ENCODE peak calls at places on chromosome 18, in six cellular contexts. N is endothelial cell of umbilical vein; Y is substantia nigra; Z is colonic mucosa; C is CD4-positive, alpha-beta T cell; V is effector memory CD4-positive, alpha-beta T cell. O is an unnamed sample.

GRCh38 chr18:67525328-67526110 is 9.0 kb upstream of the DSEL start:
- DNase-seq in Z (peak), C (no peak), N (peak), Y (no peak), V (no peak), O (no peak)

GRCh38 chr18:12455511-12455910 is 47.8 kb downstream of the PRELID3A start:
- DNase-seq in Z (no peak), V (no peak), N (no peak), Y (peak), C (no peak), O (peak)

GRCh38 chr18:48459471-48459870 is 50.3 kb upstream of the ZBTB7C start:
- DNase-seq in V (no peak), C (no peak), Y (no peak), Z (no peak), N (no peak), O (no peak)

GRCh38 chr18:25262920-25263319 is 89.0 kb downstream of the ZNF521 start:
- DNase-seq in N (no peak), Z (no peak), C (no peak), V (no peak), Y (no peak), O (no peak)

GRCh38 chr18:58859935-58860334 is 4.7 kb upstream of the ZNF532 start:
- DNase-seq in V (no peak), N (no peak), Y (no peak), C (no peak), Z (no peak), O (no peak)

GRCh38 chr18:57141208-57142129 is 5.4 kb upstream of the BOD1L2 start:
- DNase-seq in N (no peak), V (no peak), Y (no peak), C (no peak), Z (peak), O (no peak)

GRCh38 chr18:2898131-2898640 is 51.4 kb downstream of the EMILIN2 start:
- DNase-seq in C (no peak), N (no peak), V (no peak), Y (no peak), Z (no peak), O (no peak)

GRCh38 chr18:11162889-11163288 is 13.5 kb upstream of the PIEZO2 start:
- DNase-seq in V (no peak), Z (no peak), Y (no peak), N (no peak), C (no peak), O (no peak)

GRCh38 chr18:59484796-59485328 is 125.8 kb upstream of the LMAN1 start:
- DNase-seq in V (no peak), C (no peak), Y (no peak), Z (no peak), N (no peak), O (no peak)

GRCh38 chr18:31553800-31554199 is 37.9 kb upstream of the TTR start:
- DNase-seq in Z (no peak), C (no peak), N (no peak), Y (no peak), V (no peak), O (no peak)

DNA sequence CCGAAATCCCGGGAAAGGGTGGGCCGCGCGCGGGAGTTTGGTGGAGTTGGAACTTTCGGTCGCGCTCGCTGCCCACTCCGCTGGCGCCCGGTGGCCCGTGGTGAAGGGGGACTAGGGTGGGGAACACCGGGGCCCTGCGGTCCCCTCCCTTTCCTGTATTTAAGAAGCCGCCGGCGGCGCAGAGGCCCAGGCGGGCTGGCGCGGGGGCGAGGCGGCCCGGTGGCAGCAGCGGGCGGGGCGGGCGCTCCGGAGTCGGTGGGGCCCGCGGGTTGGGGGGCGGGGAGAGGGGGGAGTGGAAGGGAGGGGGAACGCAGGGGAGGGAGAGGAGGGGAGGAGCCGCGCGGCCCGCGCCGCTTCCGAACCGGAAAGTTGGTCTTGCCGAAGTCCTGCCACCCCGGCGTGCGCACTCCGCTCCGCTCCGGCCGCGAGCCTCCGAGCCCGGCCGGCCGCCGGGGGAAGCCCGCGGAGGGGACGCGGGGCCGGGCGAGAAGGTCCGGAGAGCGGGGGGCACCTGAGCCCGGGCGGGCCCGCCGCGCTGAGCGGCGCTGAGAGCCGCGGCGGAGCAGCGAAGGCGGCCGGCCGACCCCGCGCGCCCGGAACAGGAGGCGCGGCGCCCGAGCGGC is 449 bp upstream of the SALL3 start:
- DNase-seq in Y (no peak), N (no peak), V (no peak), Z (no peak), C (no peak), O (no peak)
- H3K27ac ChIP-seq in Y (no peak), N (no peak), V (no peak), Z (no peak), C (no peak), O (peak)

DNA sequence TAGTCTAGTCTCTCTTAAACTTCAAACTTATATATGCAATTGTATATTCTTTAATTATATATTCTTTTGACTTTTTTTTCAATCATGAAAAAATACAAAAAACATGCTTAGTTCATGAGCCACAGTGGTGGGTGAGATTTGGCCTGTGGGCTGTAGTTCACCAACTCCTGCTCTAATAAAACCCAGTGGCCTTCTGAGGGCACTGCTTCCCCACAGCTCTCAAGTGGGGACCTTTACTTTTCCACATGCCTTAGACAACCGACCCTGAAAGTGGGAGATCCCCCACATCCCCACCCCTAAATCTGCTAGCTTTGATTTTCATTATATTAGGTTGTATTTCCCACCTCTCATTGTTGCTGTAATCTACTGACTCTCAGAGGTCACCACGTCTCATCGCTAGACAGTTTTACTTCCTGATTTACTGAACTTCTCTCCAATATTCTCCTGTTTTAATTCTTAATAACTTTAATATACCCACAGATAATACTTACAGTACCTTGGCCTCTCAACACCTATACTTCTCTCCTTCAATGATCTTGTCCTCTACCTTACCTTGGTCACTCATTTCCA is 57.3 kb downstream of the ROCK1 start:
- DNase-seq in Y (no peak), C (no peak), N (no peak), V (no peak), Z (no peak), O (no peak)
- H3K27ac ChIP-seq in Y (no peak), C (no peak), N (no peak), V (no peak), Z (no peak), O (no peak)

GRCh38 chr18:46264255-46264654 is 160.1 kb downstream of the HAUS1 start:
- DNase-seq in Z (no peak), N (peak), Y (no peak), C (no peak), V (no peak), O (no peak)
- H3K27ac ChIP-seq in Z (no peak), N (no peak), Y (no peak), C (no peak), V (peak), O (peak)

DNA sequence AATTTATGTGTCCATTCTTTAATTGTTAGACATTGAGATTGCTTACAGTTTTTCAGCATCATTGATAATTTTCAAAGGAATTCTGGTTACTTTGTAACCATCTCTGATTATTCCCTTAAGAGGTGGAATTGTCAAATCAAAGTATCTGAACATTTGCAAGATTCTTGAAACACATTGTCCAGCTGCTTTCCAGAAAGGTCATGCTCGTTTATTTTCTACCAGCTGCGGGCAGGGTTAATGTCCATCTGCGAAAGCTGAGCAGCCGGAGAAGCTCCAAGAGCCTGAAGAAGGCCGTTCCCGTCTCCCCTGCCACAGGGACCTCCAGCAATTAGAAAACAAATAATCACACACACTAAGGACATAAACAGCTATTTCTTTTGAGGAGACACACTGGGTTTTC is 76.1 kb upstream of the TXNDC2 start:
- DNase-seq in N (no peak), C (no peak), V (no peak), Z (no peak), Y (no peak), O (no peak)
- H3K27ac ChIP-seq in N (no peak), C (no peak), V (no peak), Z (no peak), Y (peak), O (no peak)

GRCh38 chr18:5294618-5295230 is 802 bp downstream of the ZBTB14 start:
- DNase-seq in V (peak), C (peak), N (peak), Y (peak), Z (peak), O (peak)
- H3K27ac ChIP-seq in V (peak), C (peak), N (peak), Y (peak), Z (peak), O (peak)

DNA sequence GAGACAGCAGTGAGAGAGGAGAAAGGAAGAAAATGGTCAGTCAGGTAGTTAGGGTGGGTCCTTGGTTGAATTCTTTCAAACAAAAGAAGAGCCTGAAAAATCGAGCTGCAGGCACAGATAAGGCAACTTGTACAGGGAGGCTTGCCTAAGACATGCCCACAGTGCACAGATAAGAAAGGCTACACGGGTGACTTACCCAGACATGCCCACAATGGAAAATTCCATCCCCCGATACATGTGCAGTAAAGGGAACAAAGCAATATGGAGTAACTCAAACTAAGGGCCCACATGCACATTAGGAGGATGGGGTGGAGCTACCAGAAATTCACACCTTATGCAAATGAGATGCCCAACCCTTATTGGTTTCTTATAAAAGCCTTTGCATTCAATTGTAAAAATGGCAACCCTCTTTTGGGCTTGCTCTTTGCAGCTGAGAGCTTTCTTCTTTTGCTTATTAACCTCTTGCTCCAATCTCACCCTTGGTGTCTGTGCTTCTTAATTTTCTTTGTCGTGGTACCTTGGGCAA is 110.3 kb upstream of the RMP24 start:
- DNase-seq in V (no peak), Z (no peak), C (no peak), Y (no peak), N (no peak), O (no peak)
- H3K27ac ChIP-seq in V (no peak), Z (no peak), C (no peak), Y (no peak), N (no peak), O (no peak)

GRCh38 chr18:55337908-55338521 is 250.0 kb downstream of the TCF4 start:
- DNase-seq in C (no peak), Z (no peak), Y (peak), N (peak), V (no peak), O (peak)

GRCh38 chr18:55338955-55339662 is 248.9 kb downstream of the TCF4 start:
- DNase-seq in N (peak), V (no peak), Z (no peak), Y (no peak), C (no peak), O (no peak)

GRCh38 chr18:55337153-55337552 is 250.8 kb downstream of the TCF4 start:
- DNase-seq in Y (no peak), C (no peak), N (no peak), V (no peak), Z (no peak), O (no peak)

GRCh38 chr18:55340998-55341397 is 247.0 kb downstream of the TCF4 start:
- DNase-seq in V (no peak), Z (no peak), C (no peak), N (no peak), Y (no peak), O (no peak)

DNA sequence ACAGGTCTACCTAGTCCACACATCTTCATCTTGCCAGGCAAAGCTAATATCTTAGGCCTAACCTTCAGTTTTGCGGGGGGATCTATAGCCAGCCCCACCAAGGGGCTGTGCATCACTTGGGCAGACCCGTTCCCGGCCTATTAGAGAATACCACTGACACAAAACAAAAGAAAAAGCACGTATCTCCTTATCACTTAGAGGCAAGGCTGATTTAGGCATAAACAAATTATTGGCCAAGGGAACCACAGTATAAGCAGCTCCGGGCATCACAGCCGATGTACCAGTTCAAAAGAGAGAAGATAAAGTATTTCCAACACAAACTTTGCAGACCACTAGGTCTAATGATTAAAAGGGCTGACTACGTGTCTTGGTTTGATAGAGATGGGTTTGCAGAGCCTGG is 248.0 kb downstream of the TCF4 start:
- DNase-seq in Y (no peak), C (no peak), N (no peak), Z (no peak), V (no peak), O (no peak)
- H3K27ac ChIP-seq in Y (peak), C (no peak), N (peak), Z (no peak), V (no peak), O (no peak)

DNA sequence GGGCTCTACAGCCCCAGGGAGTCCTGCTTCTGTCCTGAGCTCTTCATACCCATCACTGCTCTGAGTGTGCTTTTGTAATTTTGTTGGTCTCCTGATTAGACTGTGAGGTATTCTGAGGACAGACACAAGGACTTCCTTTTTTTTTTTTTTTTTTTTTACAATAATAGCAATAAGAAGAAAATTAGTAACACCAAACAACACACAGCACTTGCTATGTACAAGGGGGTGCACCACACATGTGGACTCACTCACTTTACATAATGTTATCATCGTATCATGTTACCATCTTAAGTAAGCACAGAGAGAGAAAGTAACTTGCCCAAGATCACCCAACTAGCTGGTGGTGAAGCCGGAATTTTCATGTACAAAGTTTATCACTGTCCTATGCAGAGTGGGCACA is 34.5 kb downstream of the MBP start:
- DNase-seq in V (no peak), Y (no peak), Z (no peak), N (no peak), C (no peak), O (no peak)
- H3K27ac ChIP-seq in V (no peak), Y (no peak), Z (no peak), N (no peak), C (no peak), O (no peak)

GRCh38 chr18:55499526-55499925 is 88.5 kb downstream of the TCF4 start:
- DNase-seq in C (no peak), V (no peak), N (no peak), Z (no peak), Y (no peak), O (no peak)

GRCh38 chr18:55497825-55498403 is 90.1 kb downstream of the TCF4 start:
- DNase-seq in C (no peak), N (no peak), Y (no peak), Z (no peak), V (no peak), O (no peak)

GRCh38 chr18:55501594-55502345 is 86.2 kb downstream of the TCF4 start:
- DNase-seq in N (peak), Y (no peak), V (no peak), C (no peak), Z (no peak), O (no peak)

GRCh38 chr18:55502346-55502710 is 85.7 kb downstream of the TCF4 start:
- DNase-seq in N (peak), V (no peak), C (no peak), Y (no peak), Z (no peak), O (no peak)

GRCh38 chr18:55500316-55501086 is 87.5 kb downstream of the TCF4 start:
- DNase-seq in Y (no peak), V (no peak), N (peak), Z (no peak), C (no peak), O (no peak)
- H3K27ac ChIP-seq in Y (no peak), V (no peak), N (peak), Z (peak), C (no peak), O (no peak)

DNA sequence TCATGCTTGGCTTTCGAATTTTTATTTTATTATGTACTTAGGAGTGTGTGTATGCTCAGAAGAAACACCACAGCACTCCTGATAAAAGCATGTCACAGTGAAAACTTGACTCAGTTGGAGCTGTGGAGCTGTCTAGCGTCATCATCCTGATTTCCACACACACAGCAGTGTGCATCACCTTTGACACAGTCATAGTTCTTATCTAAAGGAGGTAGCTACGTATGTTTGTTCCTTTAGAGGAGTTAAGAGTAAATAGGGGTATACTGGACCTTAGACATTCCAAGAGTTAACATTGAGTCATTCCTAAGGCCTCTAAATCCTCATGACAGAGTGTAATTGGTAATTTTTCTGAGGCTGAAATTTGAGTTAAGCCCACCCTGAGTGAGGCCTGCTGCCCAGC is 96.9 kb downstream of the PHLPP1 start:
- DNase-seq in C (no peak), Z (no peak), V (no peak), N (no peak), Y (no peak), O (no peak)
- H3K27ac ChIP-seq in C (no peak), Z (no peak), V (no peak), N (no peak), Y (no peak), O (no peak)

O was measured in caudate nucleus.